ENCODE peak calls at places on chromosomes 12 and 14, in ten cellular contexts. U, Z, P, R, Y, X, N, K, V and J are unnamed samples.

GRCh38 chr12:119457251-119457650 is 122.7 kb downstream of the CCDC60 start:
- DNase-seq in X (no peak), U (no peak), R (no peak), N (no peak), V (peak; percentile 45), P (no peak), K (no peak), Z (no peak), Y (no peak), J (no peak)

GRCh38 chr14:90518941-90519256 is 122.1 kb downstream of the CALM1 start:
- DNase-seq in K (no peak), R (peak; percentile 36), U (peak; percentile 67), X (no peak), Y (no peak), V (no peak), P (no peak), Z (no peak), N (no peak), J (peak; percentile 39)

GRCh38 chr12:62730649-62731377 is 204.1 kb downstream of the PPM1H start:
- DNase-seq in X (peak; percentile 55), V (no peak), R (peak; percentile 89), Y (peak; percentile 79), N (no peak), P (no peak), Z (no peak), U (no peak), K (no peak), J (no peak)

GRCh38 chr12:34033628-34034296 is 11.5 kb downstream of the ALG10 start:
- DNase-seq in Z (no peak), U (no peak), K (peak; percentile 62), V (no peak), N (no peak), Y (peak; percentile 30), P (no peak), X (no peak), R (peak; percentile 53), J (no peak)

GRCh38 chr12:89949457-89950195 is 241.0 kb upstream of the ATP2B1 start:
- DNase-seq in Z (no peak), R (peak; percentile 87), Y (peak; percentile 96), U (peak; percentile 70), K (peak; percentile 6), X (peak; percentile 91), V (no peak), P (no peak), N (peak; percentile 22), J (peak; percentile 75)

GRCh38 chr14:51865953-51866747 is 5.7 kb downstream of the GNG2 start:
- DNase-seq in Z (no peak), Y (no peak), P (no peak), X (no peak), U (peak; percentile 40), V (no peak), K (no peak), N (no peak), R (no peak), J (no peak)

GRCh38 chr14:94313991-94314655 is 9.0 kb downstream of the SERPINA6 start:
- DNase-seq in N (no peak), U (no peak), R (peak; percentile 67), Y (no peak), V (no peak), P (no peak), Z (no peak), K (no peak), X (peak; percentile 78), J (no peak)

GRCh38 chr14:91067186-91067585 is 6.7 kb upstream of the RPS6KA5 start:
- DNase-seq in K (no peak), P (no peak), N (no peak), Y (no peak), V (no peak), X (no peak), R (no peak), Z (no peak), U (peak; percentile 81), J (no peak)

GRCh38 chr14:82854851-82855250 is 1321.2 kb upstream of the SEL1L start:
- DNase-seq in X (no peak), P (no peak), K (no peak), V (no peak), Y (no peak), R (no peak), Z (no peak), U (no peak), N (no peak), J (no peak)

GRCh38 chr12:48001426-48002178 is 2.7 kb downstream of the COL2A1 start:
- DNase-seq in X (peak; percentile 64), K (peak; percentile 67), P (no peak), Z (no peak), N (peak; percentile 59), U (no peak), R (peak; percentile 72), V (no peak), Y (no peak), J (no peak)

GRCh38 chr12:43973385-43973784 is 137.5 kb downstream of the TMEM117 start:
- DNase-seq in U (no peak), R (no peak), Y (no peak), Z (no peak), P (no peak), K (no peak), N (no peak), V (no peak), X (no peak), J (no peak)

GRCh38 chr14:50061664-50062437 is 54.5 kb downstream of the VCPKMT start:
- DNase-seq in V (no peak), Z (no peak), R (peak; percentile 28), K (no peak), P (no peak), N (no peak), X (peak; percentile 50), Y (peak; percentile 81), U (peak; percentile 88), J (no peak)

GRCh38 chr14:68367444-68368014 is 425.3 kb downstream of the ZFP36L1 start:
- DNase-seq in Z (no peak), N (no peak), U (no peak), P (no peak), V (no peak), X (no peak), R (no peak), K (no peak), Y (no peak), J (no peak)

GRCh38 chr12:104230704-104231103 is 15.1 kb downstream of the TXNRD1 start:
- DNase-seq in V (peak; percentile 54), R (no peak), U (no peak), Y (no peak), X (no peak), K (no peak), N (no peak), Z (no peak), P (no peak), J (no peak)

GRCh38 chr14:28635387-28635786 is 131.2 kb upstream of the FOXG1 start:
- DNase-seq in K (peak; percentile 28), Y (peak; percentile 60), N (no peak), U (no peak), Z (no peak), R (peak; percentile 42), X (peak; percentile 27), V (no peak), P (no peak), J (no peak)

GRCh38 chr12:81699572-81699971 is 59.6 kb downstream of the PPFIA2 start:
- DNase-seq in Z (no peak), N (no peak), K (no peak), Y (no peak), X (no peak), V (no peak), U (no peak), P (no peak), R (no peak), J (no peak)

GRCh38 chr14:72558721-72559120 is 335.2 kb downstream of the DPF3 start:
- DNase-seq in Y (peak; percentile 94), P (no peak), V (no peak), U (no peak), R (peak; percentile 71), X (peak; percentile 88), N (no peak), K (no peak), Z (peak; percentile 12), J (no peak)